ENCODE peak calls at places on chromosomes 1 and 21, in five cellular contexts. Y is HL-60, N is heart right ventricle, G is cardiac muscle cell, J is Panc1. Q is an unnamed sample.

GRCh38 chr1:154481058-154481457 is 21.0 kb upstream of the TDRD10 start:
- DNase-seq in Y (no peak), N (no peak), G (no peak), J (no peak), Q (no peak)

GRCh38 chr1:116439701-116440100 is 66.7 kb downstream of the ATP1A1 start:
- DNase-seq in Y (no peak), N (no peak), G (peak; percentile 84), J (no peak), Q (no peak)

GRCh38 chr1:167625040-167625823 is 4.8 kb upstream of the RCSD1 start:
- DNase-seq in Y (no peak), N (no peak), G (no peak), J (no peak), Q (no peak)

GRCh38 chr21:33031152-33031551 is 5.4 kb downstream of the OLIG2 start:
- DNase-seq in Y (no peak), N (no peak), G (no peak), J (no peak), Q (no peak)

GRCh38 chr1:12339410-12339809 is 109.6 kb downstream of the VPS13D start:
- DNase-seq in Y (no peak), N (peak; percentile 61), G (peak; percentile 7), J (no peak), Q (no peak)

GRCh38 chr1:203627819-203628184 is 1.2 kb downstream of the ATP2B4 start:
- DNase-seq in Y (peak; percentile 46), N (no peak), G (peak; percentile 46), J (no peak), Q (no peak)

GRCh38 chr1:206465951-206466350 is 4.3 kb upstream of the IKBKE start:
- DNase-seq in Y (no peak), N (no peak), G (no peak), J (no peak), Q (no peak)

GRCh38 chr1:156140879-156141707 is 12.3 kb upstream of the SEMA4A start:
- DNase-seq in Y (no peak), N (no peak), G (no peak), J (no peak), Q (no peak)

GRCh38 chr1:159900086-159900680 is at the start of gene CFAP45:
- DNase-seq in Y (no peak), N (peak; percentile 83), G (peak; percentile 91), J (no peak), Q (no peak)

GRCh38 chr1:205983925-205984725 is 19.1 kb downstream of the RAB7B start:
- DNase-seq in Y (no peak), N (peak; percentile 71), G (peak; percentile 75), J (peak; percentile 39), Q (no peak)

GRCh38 chr1:50048791-50049190 is 25.0 kb upstream of the AGBL4 start:
- DNase-seq in Y (no peak), N (no peak), G (no peak), J (no peak), Q (no peak)

GRCh38 chr1:50047916-50048694 is 24.4 kb upstream of the AGBL4 start:
- DNase-seq in Y (no peak), N (no peak), G (no peak), J (no peak), Q (no peak)
- H3K4me3 ChIP-seq in Y (no peak overlapping the region), N (peak overlapping the region; percentile 36), G (no peak overlapping the region), J (no peak overlapping the region), Q (peak overlapping the region; percentile 24)

DNA sequence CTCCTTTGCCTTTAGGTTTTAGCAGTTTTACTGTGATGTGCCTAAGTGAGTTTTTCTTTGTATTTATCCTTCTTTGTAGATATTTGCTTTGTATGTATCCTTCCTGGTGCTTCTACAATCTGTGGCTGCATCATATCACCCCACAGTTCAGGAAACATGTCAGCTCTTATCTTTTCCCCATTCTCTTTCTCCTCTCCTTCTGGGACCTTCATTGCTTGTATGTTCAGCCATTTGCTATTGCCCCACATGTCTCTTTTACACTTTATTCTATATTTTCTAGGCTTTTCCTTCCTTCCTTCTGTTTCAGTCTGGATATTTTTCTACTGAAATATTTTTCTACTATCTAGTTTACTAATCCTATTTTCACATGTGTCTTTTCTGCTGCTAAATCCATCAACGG is 14.9 kb downstream of the KNCN start:
- DNase-seq in Y (no peak), N (no peak), G (no peak), J (no peak), Q (no peak)
- H3K27me3 ChIP-seq in Y (peaks cover 31% of the 10 kb centered on the region), N (no peaks in the 10 kb centered on the region), G (peaks cover 57% of the 10 kb centered on the region), J (peaks cover 8% of the 10 kb centered on the region), Q (peaks cover 22% of the 10 kb centered on the region)

GRCh38 chr21:43701936-43702784 is 16.8 kb upstream of the PDXK start:
- DNase-seq in Y (no peak), N (no peak), G (no peak), J (no peak), Q (no peak)
- H3K4me3 ChIP-seq in Y (no peak overlapping the region), N (peak overlapping the region; percentile 19), G (no peak overlapping the region), J (no peak overlapping the region), Q (no peak overlapping the region)

GRCh38 chr1:180255538-180256352 is 25.7 kb downstream of the LHX4 start:
- DNase-seq in Y (no peak), N (no peak), G (no peak), J (no peak), Q (no peak)

GRCh38 chr1:180254854-180255253 is 24.8 kb downstream of the LHX4 start:
- DNase-seq in Y (no peak), N (no peak), G (no peak), J (no peak), Q (no peak)

GRCh38 chr1:180253585-180254495 is 23.8 kb downstream of the LHX4 start:
- DNase-seq in Y (no peak), N (no peak), G (no peak), J (no peak), Q (no peak)

GRCh38 chr1:180252638-180253536 is 22.8 kb downstream of the LHX4 start:
- DNase-seq in Y (peak; percentile 61), N (peak; percentile 70), G (peak; percentile 78), J (peak; percentile 58), Q (no peak)

DNA sequence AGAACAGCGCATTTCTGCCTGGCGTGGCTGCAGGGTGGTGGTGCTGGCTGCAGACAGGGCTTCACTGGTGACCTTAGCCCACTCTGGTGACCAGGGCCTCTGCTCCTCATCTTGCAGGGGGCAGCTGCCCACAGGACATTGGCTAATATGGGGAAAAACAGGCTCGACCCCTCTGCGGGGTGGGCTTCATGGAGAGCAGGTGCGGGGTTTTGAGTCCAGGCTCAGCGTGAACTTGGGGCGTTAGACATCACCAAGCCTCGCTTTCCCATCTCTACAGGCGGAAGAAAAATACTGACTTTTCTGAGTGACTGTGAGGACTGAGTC is 24.4 kb downstream of the LHX4 start:
- DNase-seq in Y (no peak), N (no peak), G (no peak), J (no peak), Q (no peak)
- H3K27me3 ChIP-seq in Y (no peaks in the 10 kb centered on the region), N (peaks cover 32% of the 10 kb centered on the region), G (no peaks in the 10 kb centered on the region), J (no peaks in the 10 kb centered on the region), Q (peaks cover 18% of the 10 kb centered on the region)

GRCh38 chr1:30759718-30760281 is 2.2 kb upstream of the LAPTM5 start:
- DNase-seq in Y (no peak), N (no peak), G (no peak), J (no peak), Q (no peak)
- H3K4me3 ChIP-seq in Y (no peak overlapping the region), N (no peak overlapping the region), G (no peak overlapping the region), J (no peak overlapping the region), Q (no peak overlapping the region)

DNA sequence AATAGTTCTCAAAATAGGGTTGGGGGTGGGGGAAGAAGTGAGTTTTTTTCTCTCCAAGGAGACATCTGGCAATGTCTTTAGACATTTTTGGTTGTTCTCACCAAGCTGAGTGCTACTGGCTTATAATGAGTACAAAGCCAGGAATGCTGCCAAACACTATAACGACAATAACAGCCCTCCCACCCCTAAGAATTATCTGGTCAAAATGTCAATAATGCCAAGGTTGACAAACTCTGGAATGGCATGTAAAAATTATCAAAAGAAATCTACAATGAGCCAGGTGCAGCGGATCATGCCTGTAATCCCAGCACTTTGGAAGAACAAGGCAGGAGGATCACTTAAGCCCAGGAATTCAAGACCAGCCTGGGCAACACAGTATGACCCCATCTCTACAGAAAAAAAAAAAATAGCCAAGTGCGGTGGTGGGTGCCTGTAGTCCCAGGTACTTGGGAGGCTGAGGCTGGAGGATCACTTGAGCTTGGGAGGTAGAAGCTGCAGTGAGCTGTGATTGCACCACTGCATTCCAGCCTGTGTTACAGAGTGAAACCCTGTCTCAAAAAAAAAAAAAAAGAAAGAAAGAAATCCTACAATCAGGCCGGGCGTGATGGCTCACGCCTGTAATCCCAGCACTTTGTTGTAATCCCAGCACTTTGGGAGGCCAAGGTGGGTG is 2.5 kb downstream of the ATP5PF start:
- DNase-seq in Y (no peak), N (peak; percentile 40), G (peak; percentile 9), J (no peak), Q (no peak)
- H3K27me3 ChIP-seq in Y (no peaks in the 10 kb centered on the region), N (no peaks in the 10 kb centered on the region), G (no peaks in the 10 kb centered on the region), J (no peaks in the 10 kb centered on the region), Q (no peaks in the 10 kb centered on the region)

GRCh38 chr1:15758537-15758936 is at the start of gene FBLIM1:
- DNase-seq in Y (no peak), N (no peak), G (peak; percentile 51), J (no peak), Q (no peak)
- H3K4me3 ChIP-seq in Y (no peak within 1 kb of the TSS), N (peak within 1 kb of the TSS; percentile 72), G (peak within 1 kb of the TSS; percentile 87), J (peak within 1 kb of the TSS; percentile 35), Q (peak within 1 kb of the TSS; percentile 90)

GRCh38 chr1:47532831-47533175 is 95.0 kb downstream of the FOXD2 start:
- DNase-seq in Y (no peak), N (no peak), G (no peak), J (no peak), Q (no peak)
- H3K27me3 ChIP-seq in Y (peaks cover 30% of the 10 kb centered on the region), N (no peaks in the 10 kb centered on the region), G (no peaks in the 10 kb centered on the region), J (peaks cover 2% of the 10 kb centered on the region), Q (peaks cover 21% of the 10 kb centered on the region)

GRCh38 chr1:84152649-84153056 is 8.6 kb downstream of the PRKACB start:
- DNase-seq in Y (no peak), N (no peak), G (peak; percentile 34), J (no peak), Q (peak; percentile 50)

GRCh38 chr1:84143796-84144565 is at the start of gene PRKACB:
- DNase-seq in Y (no peak), N (no peak), G (peak; percentile 57), J (peak; percentile 51), Q (no peak)

GRCh38 chr1:84146375-84147032 is 2.4 kb downstream of the PRKACB start:
- DNase-seq in Y (no peak), N (no peak), G (peak; percentile 55), J (peak; percentile 56), Q (peak; percentile 23)

GRCh38 chr1:84145051-84145450 is 980 bp downstream of the PRKACB start:
- DNase-seq in Y (no peak), N (no peak), G (no peak), J (no peak), Q (no peak)

DNA sequence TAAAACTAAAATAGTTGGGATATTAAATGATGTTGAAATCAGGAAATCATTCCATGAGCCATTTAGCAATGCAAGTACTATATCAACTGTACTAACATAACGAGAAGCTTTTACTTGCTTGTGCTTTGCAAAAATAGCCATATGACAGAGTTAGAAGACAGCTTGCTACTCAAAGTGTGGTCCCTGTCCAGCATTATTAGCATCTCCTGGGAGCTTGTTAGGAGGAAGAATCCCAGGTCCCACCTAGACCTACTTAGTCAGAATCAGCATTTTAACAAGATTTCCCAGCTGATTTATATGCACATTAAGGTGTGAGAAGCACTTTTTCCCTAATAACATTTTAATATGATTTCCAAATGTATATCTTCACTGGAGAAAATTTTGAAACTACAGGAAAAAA is 4.7 kb downstream of the PRKACB start:
- DNase-seq in Y (no peak), N (no peak), G (no peak), J (no peak), Q (no peak)
- H3K4me3 ChIP-seq in Y (no peak overlapping the region), N (no peak overlapping the region), G (no peak overlapping the region), J (no peak overlapping the region), Q (no peak overlapping the region)